ENCODE peak calls at places on chromosomes 11 and 22, in seven cellular contexts. F, B, D, Z, A, W and R are unnamed samples.
A peak's percentile ranks its signal among the peaks of the same experiment; 100 is the strongest.

GRCh38 chr11:25981998-25982397 is 349.9 kb upstream of the ANO3 start:
- DNase-seq in Z (peak; percentile 48), B (no peak), A (no peak), D (no peak), W (no peak), F (peak; percentile 53), R (peak; percentile 52)

GRCh38 chr11:63516109-63516508 is 10.2 kb downstream of the LGALS12 start:
- DNase-seq in W (no peak), B (no peak), Z (no peak), A (no peak), D (no peak), F (no peak), R (no peak)

GRCh38 chr11:115054541-115055538 is 376.5 kb downstream of the NXPE2 start:
- DNase-seq in Z (no peak), A (peak; percentile 75), D (no peak), F (no peak), W (no peak), B (peak; percentile 37), R (no peak)

GRCh38 chr11:69919659-69920499 is 100.7 kb upstream of the FGF3 start:
- DNase-seq in D (peak; percentile 7), W (peak; percentile 25), A (no peak), F (no peak), B (no peak), Z (no peak), R (no peak)

GRCh38 chr22:31039393-31039792 is 41.7 kb upstream of the SMTN start:
- DNase-seq in F (peak; percentile 69), W (no peak), A (peak; percentile 36), B (no peak), D (peak; percentile 43), Z (no peak), R (no peak)

GRCh38 chr22:40387758-40388157 is 17.4 kb downstream of the SGSM3 start:
- DNase-seq in D (no peak), B (no peak), Z (no peak), A (no peak), F (no peak), W (no peak), R (no peak)

GRCh38 chr11:86182976-86183584 is 61.5 kb upstream of the EED start:
- DNase-seq in D (no peak), A (no peak), Z (peak; percentile 74), B (no peak), F (no peak), W (no peak), R (no peak)

GRCh38 chr22:32842486-32842885 is 41.0 kb downstream of the TIMP3 start:
- DNase-seq in F (no peak), W (no peak), D (no peak), B (no peak), Z (peak; percentile 14), A (no peak), R (peak; percentile 36)

GRCh38 chr11:10743354-10744035 is 7.6 kb upstream of the CTR9 start:
- DNase-seq in A (no peak), F (no peak), B (no peak), D (no peak), Z (peak; percentile 64), W (peak; percentile 55), R (no peak)

GRCh38 chr22:20422965-20423635 is 14.5 kb downstream of the SCARF2 start:
- DNase-seq in B (no peak), D (peak; percentile 83), F (no peak), Z (no peak), A (peak; percentile 83), W (peak; percentile 89), R (no peak)

GRCh38 chr11:14552089-14552488 is 31.9 kb upstream of the PSMA1 start:
- DNase-seq in B (no peak), W (no peak), F (no peak), Z (no peak), D (no peak), A (no peak), R (no peak)

GRCh38 chr11:58289266-58289665 is 21.2 kb upstream of the OR10W1 start:
- DNase-seq in Z (no peak), F (no peak), B (no peak), A (no peak), W (no peak), D (no peak), R (no peak)

GRCh38 chr11:76795285-76795935 is 12.3 kb downstream of the TSKU start:
- DNase-seq in B (peak; percentile 16), D (no peak), W (no peak), F (no peak), A (no peak), Z (no peak), R (no peak)

GRCh38 chr11:73566422-73566821 is 31.5 kb downstream of the FAM168A start:
- DNase-seq in F (no peak), A (no peak), Z (no peak), W (no peak), D (no peak), B (no peak), R (no peak)

GRCh38 chr11:131302831-131303230 is 67.6 kb upstream of the NTM start:
- DNase-seq in A (no peak), D (no peak), W (no peak), B (no peak), F (no peak), Z (no peak), R (peak; percentile 16)

GRCh38 chr22:37750596-37751162 is 53.8 kb downstream of the TRIOBP start:
- DNase-seq in A (peak; percentile 40), F (no peak), W (no peak), Z (no peak), D (peak; percentile 42), B (no peak), R (no peak)

GRCh38 chr22:40504285-40505249 is 132.0 kb downstream of the MRTFA start:
- DNase-seq in B (no peak), F (no peak), A (no peak), Z (no peak), D (no peak), W (no peak), R (no peak)

GRCh38 chr22:47300698-47301405 is 538.4 kb downstream of the TBC1D22A start:
- DNase-seq in A (no peak), W (no peak), F (no peak), D (no peak), B (no peak), Z (no peak), R (no peak)

GRCh38 chr11:5269715-5270147 is at the start of gene HBE1:
- DNase-seq in D (no peak), Z (no peak), A (no peak), W (no peak), F (no peak), B (no peak), R (no peak)

GRCh38 chr11:19111809-19112208 is 5.2 kb upstream of the ZDHHC13 start:
- DNase-seq in A (no peak), Z (no peak), D (no peak), B (no peak), F (no peak), W (no peak), R (no peak)

GRCh38 chr11:119339581-119340334 is 925 bp downstream of the C1QTNF5 start:
- DNase-seq in B (no peak), W (peak; percentile 88), D (peak; percentile 69), Z (peak; percentile 52), F (no peak), A (peak; percentile 84), R (no peak)

GRCh38 chr11:3109921-3110706 is 52.9 kb upstream of the CARS1 start:
- DNase-seq in F (no peak), A (peak; percentile 59), B (no peak), W (peak; percentile 82), Z (peak; percentile 66), D (peak; percentile 59), R (no peak)

GRCh38 chr11:8359521-8359920 is 95.8 kb upstream of the LMO1 start:
- DNase-seq in D (no peak), F (no peak), W (no peak), B (no peak), A (no peak), Z (no peak), R (no peak)

GRCh38 chr11:10824888-10825287 is 16.2 kb upstream of the EIF4G2 start:
- DNase-seq in W (no peak), Z (peak; percentile 48), B (no peak), F (no peak), D (no peak), A (no peak), R (no peak)

GRCh38 chr11:62195945-62196344 is 5.9 kb downstream of the SCGB1D1 start:
- DNase-seq in F (no peak), Z (no peak), D (no peak), A (no peak), W (no peak), B (no peak), R (no peak)
- TF ChIP-seq CTCF in F (no peak), Z (peak; percentile 15), D (no peak), A (no peak), W (no peak), B (no peak), R (no peak)

GRCh38 chr11:66311470-66311964 is 5.3 kb downstream of the CD248 start:
- DNase-seq in B (no peak), A (no peak), D (no peak), W (no peak), Z (no peak), F (no peak), R (no peak)
- TF ChIP-seq CTCF in B (no peak), A (no peak), D (no peak), W (no peak), Z (peak; percentile 94), F (peak; percentile 93), R (no peak)

DNA sequence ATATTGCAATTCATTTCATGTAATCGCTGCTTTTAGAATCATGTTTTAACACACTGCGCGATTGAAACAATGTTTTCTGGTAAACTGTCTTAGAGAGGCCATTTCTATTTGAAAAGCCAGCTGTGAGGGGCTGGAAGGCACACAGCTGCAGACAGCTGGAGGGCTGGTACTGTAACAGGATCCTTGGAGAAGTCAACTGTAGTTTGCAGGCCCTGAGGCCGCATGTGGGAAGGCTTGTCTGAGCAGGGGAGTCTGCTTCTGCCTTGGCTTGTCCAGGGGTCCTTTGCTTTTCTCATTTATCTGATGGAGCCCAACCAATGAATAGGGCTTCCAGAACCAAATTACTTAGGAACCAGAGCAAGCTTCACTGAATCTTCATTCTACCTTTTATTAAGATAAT is 313.5 kb downstream of the BLID start:
- DNase-seq in D (no peak), Z (no peak), F (no peak), W (no peak), A (peak; percentile 79), B (no peak), R (no peak)
- TF ChIP-seq CTCF in D (no peak), Z (no peak), F (no peak), W (no peak), A (no peak), B (no peak), R (no peak)

DNA sequence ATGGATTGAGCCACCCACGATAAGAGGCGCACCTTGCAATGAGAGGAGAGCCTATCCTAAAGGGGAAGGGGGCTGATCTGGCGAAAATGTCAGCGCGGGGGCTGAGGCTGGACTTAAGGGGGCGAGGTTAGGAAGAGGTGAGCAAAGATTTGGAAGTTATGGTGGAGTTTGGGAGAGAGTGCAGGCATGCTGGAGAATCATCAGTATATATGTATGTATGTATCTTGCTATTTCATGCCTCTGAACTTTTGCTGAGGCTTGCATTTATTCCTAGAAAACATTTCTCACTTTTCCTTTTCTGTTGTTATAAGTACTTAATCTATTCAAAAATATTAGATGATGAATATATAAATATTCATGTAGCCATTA is 17.2 kb upstream of the THRSP start:
- DNase-seq in W (no peak), F (no peak), D (no peak), Z (no peak), A (no peak), B (no peak), R (no peak)
- TF ChIP-seq CTCF in W (no peak), F (no peak), D (no peak), Z (no peak), A (no peak), B (no peak), R (no peak)

GRCh38 chr11:1765871-1766718 is 2.4 kb upstream of the CTSD start:
- DNase-seq in Z (no peak), F (no peak), D (peak; percentile 26), A (no peak), W (peak; percentile 42), B (no peak), R (no peak)
- TF ChIP-seq CTCF in Z (peak; percentile 9), F (peak; percentile 29), D (no peak), A (no peak), W (no peak), B (no peak), R (no peak)